ENCODE peak calls at places on chromosomes 4 and X, in four cellular contexts. X, O, G and I are unnamed samples.
A peak's percentile ranks its signal among the peaks of the same experiment; 100 is the strongest.

GRCh38 chr4:107897823-107898222 is 33.5 kb upstream of the CYP2U1 start:
- DNase-seq in X (no peak), O (no peak), G (no peak), I (no peak)

GRCh38 chr4:146263785-146264184 is 49.4 kb downstream of the REELD1 start:
- DNase-seq in X (no peak), O (no peak), G (no peak), I (no peak)

GRCh38 chr4:24644983-24645764 is 60.8 kb upstream of the DHX15 start:
- DNase-seq in X (no peak), O (no peak), G (no peak), I (no peak)

GRCh38 chr4:183834252-183834651 is 70.9 kb upstream of the STOX2 start:
- DNase-seq in X (no peak), O (no peak), G (no peak), I (no peak)

GRCh38 chr4:81142744-81143143 is 72.3 kb downstream of the PRKG2 start:
- DNase-seq in X (no peak), O (no peak), G (peak; percentile 64), I (no peak)

GRCh38 chr4:37675587-37676290 is 10.4 kb downstream of the RELL1 start:
- DNase-seq in X (no peak), O (no peak), G (no peak), I (no peak)

GRCh38 chr4:71472946-71473345 is 134.1 kb downstream of the SLC4A4 start:
- DNase-seq in X (no peak), O (no peak), G (peak; percentile 65), I (no peak)

GRCh38 chrX:41180194-41180902 is 95.1 kb downstream of the USP9X start:
- DNase-seq in X (no peak), O (peak; percentile 10), G (peak; percentile 39), I (peak; percentile 67)

GRCh38 chr4:109588176-109588575 is 28.1 kb downstream of the MCUB start:
- DNase-seq in X (no peak), O (no peak), G (no peak), I (no peak)

GRCh38 chrX:24025741-24026402 is 1.1 kb downstream of the KLHL15 start:
- DNase-seq in X (no peak), O (peak; percentile 27), G (peak; percentile 16), I (no peak)

GRCh38 chrX:40107291-40108083 is 9.7 kb upstream of the BCOR start:
- DNase-seq in X (no peak), O (peak; percentile 36), G (peak; percentile 31), I (peak; percentile 80)

GRCh38 chr4:78667764-78668163 is 108.4 kb upstream of the BMP2K start:
- DNase-seq in X (no peak), O (no peak), G (no peak), I (no peak)

GRCh38 chrX:1554469-1555210 is 17.7 kb upstream of the P2RY8 start:
- DNase-seq in X (peak; percentile 35), O (no peak), G (no peak), I (no peak)

GRCh38 chr4:53943345-53944085 is 120.9 kb downstream of the CHIC2 start:
- DNase-seq in X (no peak), O (no peak), G (peak; percentile 24), I (no peak)

GRCh38 chrX:97267376-97267775 is 383.7 kb downstream of the RPA4 start:
- DNase-seq in X (no peak), O (no peak), G (no peak), I (no peak)

GRCh38 chrX:68571292-68572256 is 72.7 kb downstream of the YIPF6 start:
- DNase-seq in X (no peak), O (no peak), G (peak; percentile 34), I (no peak)

GRCh38 chrX:68018248-68019203 is 414.8 kb downstream of the OPHN1 start:
- DNase-seq in X (no peak), O (no peak), G (peak; percentile 32), I (no peak)

GRCh38 chr4:42750831-42751230 is 93.9 kb upstream of the ATP8A1 start:
- DNase-seq in X (no peak), O (no peak), G (no peak), I (no peak)

GRCh38 chr4:176422511-176422910 is 102.7 kb downstream of the SPCS3 start:
- DNase-seq in X (no peak), O (no peak), G (no peak), I (no peak)

GRCh38 chrX:116873678-116874077 is 410.9 kb upstream of the CT83 start:
- DNase-seq in X (no peak), O (no peak), G (peak; percentile 61), I (no peak)

GRCh38 chr4:89316187-89316586 is 8.6 kb upstream of the GPRIN3 start:
- DNase-seq in X (no peak), O (no peak), G (no peak), I (no peak)

GRCh38 chr4:52036875-52037274 is 1.2 kb downstream of the SGCB start:
- DNase-seq in X (no peak), O (no peak), G (no peak), I (no peak)

GRCh38 chr4:21986312-21986711 is 37.7 kb upstream of the KCNIP4 start:
- DNase-seq in X (no peak), O (no peak), G (no peak), I (no peak)

GRCh38 chr4:112664611-112665010 is 27.7 kb downstream of the LARP7 start:
- DNase-seq in X (no peak), O (no peak), G (no peak), I (no peak)

GRCh38 chrX:153443476-153444332 is 2.2 kb downstream of the TREX2 start:
- DNase-seq in X (no peak), O (no peak), G (peak; percentile 55), I (no peak)

GRCh38 chrX:38879631-38880220 is 78.5 kb downstream of the MID1IP1 start:
- DNase-seq in X (no peak), O (peak; percentile 29), G (no peak), I (no peak)

GRCh38 chr4:168769416-168769815 is 240.6 kb downstream of the CBR4 start:
- DNase-seq in X (no peak), O (no peak), G (no peak), I (no peak)

GRCh38 chrX:43974736-43975135 is 1.5 kb upstream of the NDP start:
- DNase-seq in X (no peak), O (no peak), G (no peak), I (no peak)

GRCh38 chrX:123859409-123859827 is 435 bp upstream of the XIAP start:
- DNase-seq in X (no peak), O (no peak), G (peak; percentile 84), I (peak; percentile 84)